ENCODE peak calls at places on chromosomes 2 and 18, in eight cellular contexts. Y, E, H, Q, J, G, R and V are unnamed samples. For H3K9me3, the result is how much of the 10 kb centered on the place peaks cover.

GRCh38 chr2:44477657-44478414 is 116.1 kb downstream of the CAMKMT start:
- DNase-seq in R (no peak), H (no peak), J (no peak), G (no peak), Y (no peak), Q (no peak), E (no peak), V (no peak)

GRCh38 chr2:233448220-233448559 is 93.9 kb downstream of the DGKD start:
- DNase-seq in Q (no peak), J (peak), R (peak), E (no peak), G (peak), Y (peak), H (no peak), V (no peak)

GRCh38 chr2:227805578-227805977 is 8.1 kb upstream of the CCL20 start:
- DNase-seq in Q (no peak), E (no peak), J (no peak), R (no peak), Y (no peak), G (no peak), H (peak), V (no peak)

GRCh38 chr2:223762853-223763252 is 74.5 kb downstream of the AP1S3 start:
- DNase-seq in H (peak), G (no peak), Q (peak), E (no peak), Y (no peak), R (no peak), J (no peak), V (no peak)

GRCh38 chr2:221529177-221529942 is 42.7 kb downstream of the EPHA4 start:
- DNase-seq in G (no peak), E (no peak), Y (no peak), Q (no peak), H (no peak), R (no peak), J (peak), V (no peak)

GRCh38 chr2:192146069-192147006 is 48.4 kb downstream of the TMEFF2 start:
- DNase-seq in E (no peak), J (peak), H (peak), Q (peak), R (no peak), Y (no peak), G (no peak), V (no peak)

GRCh38 chr2:15912203-15912602 is 28.1 kb upstream of the MYCN start:
- DNase-seq in R (peak), J (peak), Q (peak), H (peak), E (peak), Y (no peak), G (no peak), V (no peak)

GRCh38 chr2:188282907-188283306 is 8.8 kb upstream of the GULP1 start:
- DNase-seq in Q (no peak), R (no peak), G (no peak), Y (no peak), E (no peak), J (no peak), H (no peak), V (no peak)

GRCh38 chr18:35343488-35343935 is 708 bp downstream of the ZNF24 start:
- DNase-seq in J (no peak), G (no peak), Y (no peak), H (no peak), E (no peak), Q (no peak), R (no peak), V (no peak)

DNA sequence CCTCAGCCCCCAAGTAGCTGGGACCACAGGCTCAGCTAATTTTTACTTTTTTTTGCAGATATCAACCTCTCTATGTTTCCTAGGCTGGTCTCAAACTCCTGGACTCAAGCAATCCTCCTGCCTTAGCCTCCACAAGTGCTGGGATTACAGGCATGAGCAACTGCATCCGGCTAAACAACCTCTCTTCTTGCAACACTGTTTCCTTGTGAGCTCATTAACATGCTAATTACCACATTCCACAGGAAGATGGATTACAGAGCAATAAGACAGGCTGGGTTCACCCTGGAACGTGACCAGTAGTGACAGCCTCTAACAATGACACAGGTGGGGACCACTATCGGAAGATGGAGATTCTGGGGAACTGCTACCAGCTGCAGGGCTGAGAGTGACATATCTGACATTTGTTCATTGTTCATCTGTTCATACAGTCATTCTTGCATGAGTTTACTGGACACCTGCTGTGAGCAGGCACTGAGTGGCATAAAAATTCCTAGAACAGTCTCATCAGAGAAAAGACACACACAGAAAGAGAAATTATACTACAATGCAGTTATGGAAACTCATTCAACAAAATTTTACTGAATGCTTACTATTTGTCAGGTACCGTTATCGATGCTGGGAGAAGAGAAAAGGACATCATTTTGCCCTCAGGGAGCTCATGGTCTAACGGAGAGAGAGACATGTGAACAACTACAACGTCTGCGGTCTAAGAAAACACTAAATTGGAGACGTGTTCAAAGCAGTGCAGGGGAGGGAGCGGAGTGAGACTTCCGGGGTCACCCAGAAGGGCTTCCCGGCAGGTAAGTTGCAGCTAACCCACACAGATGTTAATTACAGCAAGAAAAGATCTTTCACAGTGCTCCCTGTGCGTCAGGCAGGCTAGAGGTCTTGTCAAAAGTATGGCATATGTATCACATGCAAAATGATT is 37.6 kb downstream of the PROC start:
- DNase-seq in G (no peak), Q (no peak), J (no peak), E (no peak), H (no peak), Y (no peak), R (no peak), V (no peak)
- H3K27ac ChIP-seq in G (no peak), Q (no peak), J (no peak), E (no peak), H (no peak), Y (no peak), R (no peak), V (no peak)

GRCh38 chr2:72399879-72400278 is 252.2 kb upstream of the CYP26B1 start:
- DNase-seq in R (no peak), Y (no peak), E (no peak), G (no peak), J (no peak), H (no peak), Q (no peak), V (no peak)
- H3K9me3 ChIP-seq in R (under half), Y (under half), E (under half), G (under half), J (under half), H (under half), Q (under half), V (under half)

GRCh38 chr18:48784654-48785053 is 166.1 kb downstream of the SMAD7 start:
- DNase-seq in E (no peak), H (no peak), G (peak), R (no peak), J (no peak), Q (no peak), Y (no peak), V (no peak)

GRCh38 chr18:48785091-48785614 is 165.6 kb downstream of the SMAD7 start:
- DNase-seq in E (no peak), H (no peak), Y (peak), J (no peak), G (no peak), R (no peak), Q (no peak), V (no peak)

GRCh38 chr18:48781990-48782368 is 168.8 kb downstream of the SMAD7 start:
- DNase-seq in G (no peak), Q (no peak), J (no peak), H (no peak), R (no peak), Y (no peak), E (no peak), V (no peak)

GRCh38 chr18:48782381-48782841 is 168.4 kb downstream of the SMAD7 start:
- DNase-seq in Y (no peak), H (no peak), G (no peak), E (no peak), J (peak), Q (no peak), R (no peak), V (no peak)

GRCh38 chr18:48783616-48784520 is 166.9 kb downstream of the SMAD7 start:
- DNase-seq in G (peak), Q (no peak), Y (no peak), R (no peak), J (no peak), H (no peak), E (no peak), V (no peak)
- TF ChIP-seq CTCF in G (no peak), Q (no peak), Y (no peak), R (no peak), J (no peak), H (no peak), E (no peak), V (no peak)

DNA sequence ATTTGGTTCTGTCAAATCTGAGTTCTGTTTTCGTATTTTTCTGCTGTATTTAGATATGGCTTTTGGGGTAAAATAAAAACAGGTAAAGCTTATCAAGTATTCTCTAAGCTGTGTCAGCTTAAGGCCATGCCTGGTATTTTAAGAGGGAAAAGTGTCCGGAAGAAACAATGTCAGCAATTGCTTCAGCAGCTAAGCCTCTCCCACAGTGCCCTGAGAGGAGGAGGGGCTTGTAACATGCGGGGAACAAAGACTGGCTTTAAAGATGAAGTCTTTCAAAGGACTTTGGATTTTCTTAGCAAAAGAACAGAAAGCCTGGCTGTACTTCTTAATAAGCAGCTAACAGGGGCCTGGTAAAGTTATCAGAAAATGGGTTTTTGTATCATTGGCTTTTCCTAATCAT is 102.8 kb downstream of the PXDN start:
- DNase-seq in R (no peak), Y (no peak), E (no peak), H (no peak), J (peak), Q (no peak), G (no peak), V (no peak)
- H3K27ac ChIP-seq in R (no peak), Y (no peak), E (no peak), H (no peak), J (no peak), Q (no peak), G (no peak), V (no peak)

GRCh38 chr2:98461650-98462049 is 17.0 kb downstream of the INPP4A start:
- DNase-seq in J (no peak), E (no peak), H (no peak), Q (no peak), Y (no peak), G (no peak), R (no peak), V (no peak)

GRCh38 chr2:98458207-98458606 is 13.5 kb downstream of the INPP4A start:
- DNase-seq in Y (no peak), H (no peak), G (no peak), R (no peak), J (peak), E (no peak), Q (peak), V (no peak)

GRCh38 chr2:98458667-98459380 is 14.2 kb downstream of the INPP4A start:
- DNase-seq in G (no peak), Q (no peak), H (no peak), R (no peak), E (no peak), J (no peak), Y (no peak), V (no peak)

GRCh38 chr2:98460573-98461560 is 16.2 kb downstream of the INPP4A start:
- DNase-seq in Y (peak), G (no peak), H (no peak), R (no peak), E (no peak), Q (no peak), J (no peak), V (peak)

GRCh38 chr2:98459776-98460175 is 15.1 kb downstream of the INPP4A start:
- DNase-seq in Q (peak), H (no peak), R (no peak), J (no peak), E (no peak), Y (no peak), G (no peak), V (no peak)
- H3K9me3 ChIP-seq in Q (under half), H (under half), R (under half), J (under half), E (under half), Y (under half), G (under half), V (under half)

GRCh38 chr18:62030091-62030985 is 137.5 kb upstream of the RNF152 start:
- DNase-seq in G (no peak), H (peak), E (no peak), Y (no peak), Q (no peak), R (no peak), J (no peak), V (no peak)
- TF ChIP-seq CTCF in G (no peak), H (no peak), E (no peak), Y (no peak), Q (no peak), R (no peak), J (no peak), V (no peak)

GRCh38 chr2:229852565-229852964 is 69.2 kb downstream of the TRIP12 start:
- DNase-seq in Q (peak), J (peak), G (no peak), H (peak), E (no peak), Y (no peak), R (no peak), V (peak)
- H3K27ac ChIP-seq in Q (no peak), J (peak), G (no peak), H (no peak), E (no peak), Y (no peak), R (no peak), V (peak)